ENCODE peak calls at places on chromosomes 2 and 18, in nine cellular contexts. K is HCT116; V is pancreas; H is cardiac muscle cell; M is CD4-positive, alpha-beta memory T cell; D is mammary epithelial cell; Z is CD8-positive, alpha-beta T cell; B is tibial artery; P is lower lobe of right lung. O is an unnamed sample. For H3K4me1, the result is how much of the 10 kb centered on the place peaks cover.

GRCh38 chr2:152337511-152337903 is 2.5 kb downstream of the FMNL2 start:
- DNase-seq in M (no peak), K (no peak), P (no peak), V (no peak), H (no peak), B (no peak), D (no peak), Z (no peak), O (no peak)

GRCh38 chr2:182593394-182593707 is 122.7 kb upstream of the DNAJC10 start:
- DNase-seq in K (no peak), V (no peak), M (no peak), H (no peak), P (no peak), D (peak), Z (no peak), B (no peak), O (no peak)

GRCh38 chr18:28040216-28040615 is 136.7 kb downstream of the CDH2 start:
- DNase-seq in D (no peak), B (no peak), H (no peak), K (no peak), Z (no peak), P (no peak), V (no peak), M (no peak), O (no peak)

GRCh38 chr2:217709496-217710217 is 293.1 kb downstream of the TNS1 start:
- DNase-seq in P (no peak), K (no peak), B (peak), D (no peak), Z (no peak), M (no peak), V (no peak), H (no peak), O (no peak)

GRCh38 chr2:240293865-240294461 is 141.5 kb upstream of the GPC1 start:
- DNase-seq in M (no peak), V (no peak), H (peak), P (no peak), K (no peak), D (no peak), B (no peak), Z (no peak), O (no peak)

GRCh38 chr2:100713106-100713505 is 106.8 kb upstream of the NPAS2 start:
- DNase-seq in M (no peak), V (no peak), K (no peak), H (no peak), B (no peak), D (no peak), Z (no peak), P (no peak), O (no peak)

GRCh38 chr18:59660976-59661743 is 36.1 kb downstream of the CCBE1 start:
- DNase-seq in B (no peak), H (no peak), Z (no peak), M (no peak), P (no peak), D (peak), K (no peak), V (no peak), O (no peak)

GRCh38 chr18:79589601-79590091 is 90.0 kb upstream of the CTDP1 start:
- DNase-seq in V (no peak), K (no peak), D (no peak), P (peak), B (no peak), M (no peak), H (no peak), Z (no peak), O (peak)

GRCh38 chr18:58216071-58216471 is 172.0 kb downstream of the NEDD4L start:
- DNase-seq in M (no peak), D (peak), V (no peak), P (no peak), H (peak), K (no peak), B (no peak), Z (no peak), O (no peak)

GRCh38 chr2:46065152-46065551 is 232.1 kb upstream of the EPAS1 start:
- DNase-seq in H (no peak), M (no peak), K (no peak), Z (no peak), D (no peak), B (no peak), P (no peak), V (no peak), O (no peak)

GRCh38 chr2:40315684-40316083 is 136.2 kb downstream of the SLC8A1 start:
- DNase-seq in D (peak), H (no peak), K (no peak), B (peak), P (no peak), Z (no peak), M (no peak), V (no peak), O (no peak)

GRCh38 chr18:56891116-56891515 is 240.0 kb downstream of the WDR7 start:
- DNase-seq in M (no peak), K (no peak), Z (no peak), H (no peak), V (no peak), B (no peak), P (no peak), D (no peak), O (no peak)

GRCh38 chr2:2843969-2844548 is 513.0 kb upstream of the MYT1L start:
- DNase-seq in K (peak), M (no peak), D (no peak), Z (no peak), H (peak), P (no peak), V (no peak), B (no peak), O (no peak)

GRCh38 chr2:238974510-238975166 is 126.8 kb downstream of the TWIST2 start:
- DNase-seq in V (no peak), K (peak), M (no peak), Z (no peak), B (no peak), H (no peak), D (peak), P (no peak), O (no peak)

GRCh38 chr2:24421668-24422067 is 61.3 kb upstream of the ITSN2 start:
- DNase-seq in Z (peak), M (peak), V (peak), D (peak), K (peak), P (peak), H (peak), B (peak), O (peak)

GRCh38 chr2:48693066-48693465 is 62.5 kb downstream of the LHCGR start:
- DNase-seq in H (no peak), V (no peak), B (no peak), P (no peak), M (no peak), Z (no peak), D (no peak), K (no peak), O (no peak)

GRCh38 chr2:167438206-167438605 is 549.9 kb downstream of the XIRP2 start:
- DNase-seq in B (no peak), D (peak), Z (no peak), K (no peak), M (no peak), P (no peak), H (peak), V (no peak), O (no peak)

GRCh38 chr2:68434981-68435380 is 32.1 kb downstream of the FBXO48 start:
- DNase-seq in K (no peak), V (no peak), P (no peak), B (no peak), Z (no peak), H (no peak), D (no peak), M (no peak), O (no peak)

GRCh38 chr18:46179306-46179705 is 75.1 kb downstream of the HAUS1 start:
- DNase-seq in M (no peak), P (no peak), H (no peak), V (no peak), K (no peak), Z (no peak), B (no peak), D (no peak), O (no peak)

GRCh38 chr18:77068890-77069312 is 63.7 kb downstream of the MBP start:
- DNase-seq in P (no peak), B (no peak), H (no peak), V (no peak), D (peak), K (no peak), Z (no peak), M (no peak), O (peak)

GRCh38 chr2:128041561-128041960 is 13.7 kb upstream of the SAP130 start:
- DNase-seq in D (no peak), B (no peak), Z (no peak), K (no peak), M (no peak), H (no peak), V (no peak), P (no peak), O (no peak)

GRCh38 chr2:16252251-16252650 is 311.9 kb downstream of the MYCN start:
- DNase-seq in H (no peak), K (no peak), B (no peak), P (peak), D (no peak), Z (no peak), M (no peak), V (no peak), O (no peak)

GRCh38 chr2:56483081-56483480 is 299.3 kb downstream of the CCDC85A start:
- DNase-seq in K (no peak), P (no peak), D (no peak), M (no peak), V (no peak), B (no peak), H (no peak), Z (no peak), O (no peak)

GRCh38 chr18:79534356-79534755 is 138.6 kb downstream of the NFATC1 start:
- DNase-seq in K (no peak), Z (no peak), M (no peak), P (no peak), B (no peak), D (no peak), V (no peak), H (no peak), O (no peak)

GRCh38 chr2:75594599-75594998 is 33.9 kb upstream of the EVA1A start:
- DNase-seq in M (no peak), B (no peak), H (no peak), P (no peak), D (no peak), V (no peak), K (no peak), Z (no peak), O (no peak)

GRCh38 chr2:133418021-133418420 is 150.2 kb downstream of the NCKAP5 start:
- DNase-seq in B (no peak), H (no peak), P (no peak), K (no peak), M (no peak), Z (no peak), D (no peak), V (no peak), O (no peak)

GRCh38 chr18:46167971-46168370 is 63.8 kb downstream of the HAUS1 start:
- DNase-seq in V (no peak), Z (peak), M (no peak), K (no peak), H (no peak), B (no peak), D (no peak), P (peak), O (no peak)

GRCh38 chr2:135999899-136000298 is 14.5 kb upstream of the DARS1 start:
- DNase-seq in B (no peak), D (no peak), V (no peak), Z (no peak), M (no peak), P (no peak), K (no peak), H (no peak), O (no peak)

GRCh38 chr18:75811156-75811555 is 383.7 kb upstream of the SMIM21 start:
- DNase-seq in P (no peak), V (no peak), H (no peak), M (no peak), B (no peak), K (no peak), Z (no peak), D (no peak), O (no peak)

GRCh38 chr2:96353032-96353561 is 17.5 kb downstream of the NCAPH start:
- DNase-seq in D (no peak), M (no peak), V (no peak), P (no peak), K (no peak), H (no peak), Z (no peak), B (peak), O (peak)

GRCh38 chr2:142827170-142827569 is 50.3 kb upstream of the KYNU start:
- DNase-seq in M (no peak), H (no peak), V (no peak), P (peak), D (no peak), Z (no peak), B (no peak), K (no peak), O (no peak)

GRCh38 chr2:29335391-29335790 is 220.2 kb downstream of the CLIP4 start:
- DNase-seq in V (no peak), P (no peak), D (no peak), K (no peak), B (no peak), M (no peak), H (no peak), Z (no peak), O (no peak)

GRCh38 chr2:174535757-174536703 is 49.2 kb upstream of the GPR155 start:
- DNase-seq in Z (no peak), P (no peak), V (no peak), H (no peak), D (no peak), K (no peak), B (no peak), M (no peak), O (no peak)

GRCh38 chr18:25351773-25352628 is at the start of gene ZNF521:
- DNase-seq in M (peak), P (peak), V (peak), K (peak), H (peak), B (peak), D (peak), Z (peak), O (peak)

GRCh38 chr18:62730926-62731325 is 15.6 kb downstream of the PHLPP1 start:
- DNase-seq in P (no peak), H (no peak), V (no peak), B (no peak), K (no peak), Z (no peak), D (no peak), M (no peak), O (no peak)

GRCh38 chr2:194815475-194815874 is 841.6 kb upstream of the SLC39A10 start:
- DNase-seq in Z (no peak), K (no peak), H (no peak), V (no peak), B (no peak), P (no peak), D (no peak), M (no peak), O (no peak)

GRCh38 chr2:189254268-189254883 is 74.8 kb upstream of the COL5A2 start:
- DNase-seq in V (no peak), P (peak), H (peak), K (no peak), B (peak), M (no peak), D (peak), Z (no peak), O (peak)

GRCh38 chr2:28394997-28395333 is 2.3 kb downstream of the FOSL2 start:
- DNase-seq in B (no peak), P (no peak), V (no peak), M (no peak), H (no peak), Z (no peak), D (no peak), K (no peak), O (no peak)

GRCh38 chr2:234953116-234954031 is 1.6 kb downstream of the SH3BP4 start:
- DNase-seq in P (peak), K (no peak), D (no peak), V (no peak), H (no peak), B (no peak), M (no peak), Z (no peak), O (no peak)
- H3K4me1 ChIP-seq in P (under half), K (under half), D (half or more), V (under half), H (under half), B (under half), M (under half), Z (under half), O (under half)

DNA sequence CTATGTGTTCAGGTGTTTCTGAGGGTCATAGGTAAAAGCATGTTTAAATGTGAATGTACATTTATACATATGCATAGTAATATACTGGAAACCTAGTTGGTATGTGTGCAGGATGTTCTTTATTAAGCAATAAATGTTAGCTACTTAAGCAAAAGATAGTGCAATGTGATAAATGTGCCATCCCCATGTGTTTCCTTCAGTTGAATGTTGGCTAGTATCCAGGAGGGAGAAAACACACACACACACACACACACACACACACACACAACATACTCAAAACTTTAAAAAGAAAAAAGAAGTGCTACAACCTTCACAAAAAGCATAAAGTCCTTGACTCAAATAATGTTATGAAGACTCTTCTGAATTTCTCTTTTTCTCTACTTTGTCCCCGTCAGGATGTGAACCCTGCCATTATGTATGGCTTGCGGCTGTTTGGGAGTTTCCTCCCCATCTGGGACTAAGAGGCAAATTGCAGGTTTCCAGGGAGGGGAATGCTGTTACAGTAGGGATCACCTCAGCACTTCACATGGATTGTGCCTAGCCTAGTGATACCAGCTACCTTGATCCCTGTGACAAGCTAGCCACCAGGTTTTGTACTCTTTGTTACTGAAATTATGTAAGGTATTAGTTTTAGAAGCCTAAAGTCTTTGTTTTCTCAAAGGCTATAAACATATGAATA is 82.6 kb downstream of the IKZF2 start:
- DNase-seq in B (no peak), D (no peak), M (no peak), V (no peak), H (no peak), Z (no peak), K (no peak), P (no peak), O (no peak)
- H3K4me1 ChIP-seq in B (under half), D (under half), M (under half), V (under half), H (under half), Z (under half), K (under half), P (under half), O (under half)

DNA sequence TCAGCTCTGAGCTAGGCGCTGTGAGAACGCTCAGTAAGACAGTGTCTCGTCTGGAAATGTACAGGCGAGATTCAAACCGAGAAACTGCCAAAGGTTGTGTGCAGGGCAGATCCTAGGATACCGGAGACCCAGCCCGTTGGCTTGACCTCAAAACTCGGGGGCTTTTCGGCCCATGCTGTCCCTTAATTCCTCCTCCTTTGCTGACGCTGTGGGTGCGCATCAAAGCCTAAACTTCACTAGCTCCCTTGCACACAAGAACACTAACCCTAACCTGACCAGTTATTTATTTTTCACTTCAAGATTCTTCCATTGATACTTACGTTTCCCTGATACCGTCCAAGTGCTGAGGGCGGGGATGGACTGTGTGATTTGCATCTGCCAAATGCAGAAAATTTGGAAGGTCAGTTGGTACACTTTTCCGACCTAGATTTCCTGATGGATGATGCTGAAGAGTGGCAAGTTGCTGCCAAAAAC is 1.0 kb upstream of the AAK1 start:
- DNase-seq in K (no peak), H (no peak), Z (no peak), P (no peak), M (no peak), D (peak), V (no peak), B (peak), O (no peak)
- H3K4me1 ChIP-seq in K (under half), H (under half), Z (half or more), P (half or more), M (half or more), D (under half), V (under half), B (under half), O (under half)

DNA sequence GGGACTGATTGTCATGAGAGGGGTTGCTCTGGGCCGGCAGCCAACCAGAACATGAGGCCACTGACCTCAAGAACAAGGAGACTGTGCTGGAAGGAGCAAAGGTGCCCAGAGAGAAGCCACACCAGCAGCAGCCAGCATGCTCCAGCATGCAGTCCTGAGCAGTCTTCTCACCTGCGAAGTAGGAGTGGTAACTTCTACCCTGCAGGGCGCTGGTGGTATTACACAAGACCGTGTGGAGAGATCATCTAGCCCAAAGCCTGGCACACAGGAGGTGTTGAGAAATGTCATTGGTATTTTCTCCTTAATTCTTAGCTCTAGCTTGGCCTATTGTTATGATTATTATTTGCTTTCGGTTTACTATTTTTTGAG is 132.7 kb downstream of the TSN start:
- DNase-seq in K (peak), V (no peak), M (no peak), P (no peak), H (peak), D (peak), Z (no peak), B (no peak), O (no peak)
- H3K4me1 ChIP-seq in K (under half), V (under half), M (under half), P (under half), H (under half), D (under half), Z (under half), B (under half), O (under half)

DNA sequence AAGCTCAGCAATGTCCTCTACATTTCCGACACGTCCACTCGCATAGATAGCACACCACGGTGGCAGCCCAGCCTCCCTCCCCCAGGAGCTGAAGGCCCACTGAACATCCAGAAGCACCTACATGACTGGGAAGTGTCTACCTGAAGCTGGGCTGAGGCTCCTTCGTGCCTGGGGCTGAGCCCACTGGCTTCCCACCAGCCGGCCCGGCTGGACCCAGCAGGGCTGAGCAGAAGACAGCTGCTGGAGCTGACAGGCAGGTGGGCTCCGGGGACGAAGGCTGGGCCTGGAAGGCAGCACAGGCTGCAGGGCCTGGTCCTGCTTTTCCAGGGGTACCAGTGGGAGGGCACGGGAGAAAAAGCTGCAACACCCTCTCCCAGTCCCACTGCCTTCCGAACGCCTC is 13.5 kb downstream of the SDC1 start:
- DNase-seq in Z (no peak), B (no peak), K (no peak), H (no peak), V (no peak), M (no peak), D (no peak), P (no peak), O (no peak)
- H3K4me1 ChIP-seq in Z (under half), B (under half), K (under half), H (under half), V (under half), M (under half), D (half or more), P (under half), O (under half)

GRCh38 chr2:86280191-86280667 is 57.2 kb downstream of the REEP1 start:
- DNase-seq in H (no peak), K (no peak), V (no peak), D (no peak), M (no peak), P (no peak), B (no peak), Z (no peak), O (no peak)
- H3K4me1 ChIP-seq in H (under half), K (under half), V (under half), D (under half), M (under half), P (under half), B (under half), Z (under half), O (half or more)

GRCh38 chr2:231431606-231432005 is 32.7 kb downstream of the NCL start:
- DNase-seq in Z (no peak), B (no peak), H (no peak), D (no peak), P (peak), K (no peak), M (no peak), V (no peak), O (no peak)
- H3K4me1 ChIP-seq in Z (under half), B (under half), H (under half), D (under half), P (under half), K (under half), M (under half), V (under half), O (under half)